ENCODE peak calls at places on chromosomes 2 and 18, in seven cellular contexts. L is GM23338, D is brain microvascular endothelial cell, K is Peyer's patch, U is kidney, M is PC-9, J is AG09309. B is an unnamed sample.

GRCh38 chr2:241064008-241064801 is 37.9 kb downstream of the MTERF4 start:
- DNase-seq in L (peak), M (peak), D (no peak), J (no peak), U (peak), K (peak), B (peak)

GRCh38 chr2:72920317-72921087 is 3.2 kb downstream of the EMX1 start:
- DNase-seq in K (no peak), L (peak), M (no peak), J (no peak), U (no peak), D (no peak), B (no peak)

GRCh38 chr2:210007895-210008294 is 5.5 kb downstream of the RPE start:
- DNase-seq in U (no peak), K (no peak), M (no peak), L (no peak), J (no peak), D (no peak), B (peak)

GRCh38 chr2:149037851-149038250 is 648 bp upstream of the LYPD6B start:
- DNase-seq in D (no peak), L (peak), U (no peak), M (peak), J (no peak), K (no peak), B (peak)

GRCh38 chr2:131034122-131035051 is 58.9 kb downstream of the FAM168B start:
- DNase-seq in M (no peak), D (no peak), J (no peak), U (no peak), K (no peak), L (peak), B (no peak)

GRCh38 chr2:102451968-102452367 is 21.1 kb upstream of the SLC9A4 start:
- DNase-seq in M (no peak), J (no peak), U (no peak), D (no peak), L (peak), K (no peak), B (peak)

GRCh38 chr18:22257022-22257543 is 87.7 kb downstream of the GATA6 start:
- DNase-seq in D (no peak), L (no peak), U (no peak), J (peak), K (no peak), M (no peak), B (no peak)

GRCh38 chr18:9539283-9539682 is 64.0 kb downstream of the RALBP1 start:
- DNase-seq in L (no peak), J (peak), K (no peak), U (no peak), M (no peak), D (peak), B (peak)

GRCh38 chr2:32671885-32672519 is 44.2 kb downstream of the TTC27 start:
- DNase-seq in M (no peak), K (no peak), L (no peak), U (no peak), J (no peak), D (no peak), B (no peak)

GRCh38 chr2:176830362-176830761 is 382.2 kb upstream of the HNRNPA3 start:
- DNase-seq in K (no peak), J (no peak), U (no peak), M (no peak), D (no peak), L (peak), B (peak)

GRCh38 chr2:154015233-154015632 is 143.5 kb downstream of the GALNT13 start:
- DNase-seq in U (no peak), M (no peak), L (no peak), D (no peak), K (no peak), J (no peak), B (no peak)

GRCh38 chr18:74023220-74023619 is 124.4 kb downstream of the FBXO15 start:
- DNase-seq in J (no peak), K (no peak), U (no peak), M (no peak), D (no peak), L (peak), B (no peak)

GRCh38 chr2:174662459-174662858 is 64.9 kb upstream of the WIPF1 start:
- DNase-seq in M (no peak), L (no peak), K (no peak), U (no peak), J (peak), D (peak), B (peak)

GRCh38 chr2:118965737-118966136 is 23.7 kb downstream of the MARCO start:
- DNase-seq in K (no peak), J (no peak), U (no peak), D (no peak), L (no peak), M (no peak), B (no peak)

GRCh38 chr2:120737802-120738516 is 2.3 kb downstream of the GLI2 start:
- DNase-seq in K (no peak), M (no peak), L (peak), D (no peak), U (no peak), J (no peak), B (peak)

GRCh38 chr2:234970467-234970866 is 18.6 kb downstream of the SH3BP4 start:
- DNase-seq in D (no peak), U (peak), M (peak), J (peak), L (no peak), K (no peak), B (peak)

GRCh38 chr18:80192653-80193385 is 54.5 kb downstream of the PARD6G start:
- DNase-seq in L (no peak), J (no peak), M (no peak), U (no peak), K (no peak), D (no peak), B (no peak)

GRCh38 chr2:136557203-136557602 is 208.1 kb upstream of the THSD7B start:
- DNase-seq in J (no peak), K (no peak), U (no peak), D (no peak), M (no peak), L (no peak), B (no peak)

GRCh38 chr2:181857471-181857870 is 34.1 kb upstream of the ITPRID2 start:
- DNase-seq in D (peak), K (no peak), L (no peak), M (peak), J (no peak), U (no peak), B (peak)

GRCh38 chr2:169184074-169184473 is 114.7 kb downstream of the DHRS9 start:
- DNase-seq in K (no peak), U (no peak), D (no peak), J (no peak), L (no peak), M (peak), B (peak)

GRCh38 chr2:96326990-96327820 is 2.1 kb downstream of the ITPRIPL1 start:
- DNase-seq in U (no peak), D (no peak), M (no peak), K (no peak), L (no peak), J (no peak), B (no peak)

GRCh38 chr2:96329416-96329815 is 4.3 kb downstream of the ITPRIPL1 start:
- DNase-seq in M (peak), D (no peak), K (no peak), U (no peak), L (no peak), J (no peak), B (peak)

GRCh38 chr2:96330407-96330806 is 5.2 kb upstream of the NCAPH start:
- DNase-seq in J (no peak), K (no peak), L (no peak), M (peak), D (no peak), U (no peak), B (peak)

GRCh38 chr2:96326564-96326963 is 1.4 kb downstream of the ITPRIPL1 start:
- DNase-seq in J (no peak), M (no peak), D (no peak), L (no peak), K (no peak), U (no peak), B (no peak)

GRCh38 chr2:96329870-96330269 is 4.8 kb downstream of the ITPRIPL1 start:
- DNase-seq in M (no peak), L (no peak), U (no peak), K (no peak), J (no peak), D (no peak), B (no peak)
- TF ChIP-seq CTCF in M (no peak), L (no peak), U (no peak), K (no peak), J (no peak), D (no peak), B (no peak)

DNA sequence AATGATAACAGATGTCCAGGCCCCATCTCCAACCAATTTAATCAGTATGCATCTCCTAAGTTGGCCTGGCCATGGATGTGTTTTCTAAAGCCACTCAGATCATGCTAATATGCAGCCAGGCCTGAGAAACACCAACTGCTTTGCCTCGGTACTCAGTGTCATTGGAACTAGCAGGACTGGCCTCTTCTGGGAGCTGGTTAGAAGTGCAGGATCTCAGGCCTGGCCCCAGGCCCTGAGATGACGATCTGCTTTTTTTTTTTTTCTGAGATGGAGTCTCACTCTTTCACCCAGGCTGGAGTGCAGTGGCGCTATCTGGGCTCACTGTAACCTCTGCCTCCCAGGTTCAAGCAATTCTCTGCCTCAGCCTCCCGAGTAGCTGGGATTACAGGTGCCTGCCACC is 69.1 kb downstream of the IRS1 start:
- DNase-seq in K (no peak), M (no peak), L (peak), J (no peak), U (no peak), D (peak), B (peak)
- TF ChIP-seq CTCF in K (no peak), M (no peak), L (peak), J (no peak), U (no peak), D (peak), B (no peak)

GRCh38 chr18:27004056-27004829 is 138.7 kb upstream of the AQP4 start:
- DNase-seq in K (no peak), M (no peak), U (no peak), J (peak), L (peak), D (peak), B (peak)
- TF ChIP-seq CTCF in K (no peak), M (peak), U (peak), J (no peak), L (peak), D (peak), B (peak)

GRCh38 chr18:77765468-77765867 is 515.8 kb downstream of the GALR1 start:
- DNase-seq in L (peak), D (peak), M (no peak), J (no peak), U (no peak), K (no peak), B (peak)
- TF ChIP-seq CTCF in L (peak), D (no peak), M (peak), J (no peak), U (peak), K (no peak), B (peak)

B was measured in PC-3.